ENCODE peak calls at places on chromosomes 5 and 9, in five cellular contexts. V, N, Z, E and Q are unnamed samples.

GRCh38 chr5:33781286-33781685 is 110.5 kb downstream of the ADAMTS12 start:
- DNase-seq in V (no peak), N (no peak), Z (no peak), E (no peak), Q (no peak)

GRCh38 chr5:67873935-67874334 is 341.6 kb upstream of the PIK3R1 start:
- DNase-seq in V (no peak), N (no peak), Z (no peak), E (no peak), Q (no peak)

GRCh38 chr5:15170173-15170572 is 298.6 kb upstream of the ANKH start:
- DNase-seq in V (no peak), N (no peak), Z (no peak), E (no peak), Q (no peak)

GRCh38 chr5:16160706-16161105 is 18.9 kb downstream of the MARCHF11 start:
- DNase-seq in V (no peak), N (no peak), Z (peak), E (no peak), Q (peak)

GRCh38 chr9:125744616-125745387 is 2.4 kb upstream of the PBX3 start:
- DNase-seq in V (no peak), N (no peak), Z (no peak), E (no peak), Q (no peak)

GRCh38 chr5:119269061-119269579 is 86.7 kb upstream of the TNFAIP8 start:
- DNase-seq in V (no peak), N (no peak), Z (peak), E (peak), Q (peak)

GRCh38 chr9:91197232-91198181 is 164.2 kb downstream of the AUH start:
- DNase-seq in V (no peak), N (peak), Z (peak), E (no peak), Q (peak)

GRCh38 chr5:112331892-112332291 is 87.2 kb downstream of the EPB41L4A start:
- DNase-seq in V (no peak), N (no peak), Z (no peak), E (no peak), Q (no peak)

GRCh38 chr9:137054932-137055384 is 1.1 kb upstream of the ENTPD2 start:
- DNase-seq in V (no peak), N (no peak), Z (no peak), E (no peak), Q (no peak)

GRCh38 chr9:73871636-73872035 is 625.5 kb upstream of the RORB start:
- DNase-seq in V (no peak), N (no peak), Z (peak), E (no peak), Q (no peak)

GRCh38 chr5:38796739-38797108 is 49.1 kb upstream of the OSMR start:
- DNase-seq in V (no peak), N (no peak), Z (no peak), E (no peak), Q (no peak)

GRCh38 chr9:77897292-77897691 is 134.3 kb downstream of the GNAQ start:
- DNase-seq in V (no peak), N (no peak), Z (no peak), E (no peak), Q (no peak)

GRCh38 chr9:107325842-107326241 is 42.8 kb downstream of the RAD23B start:
- DNase-seq in V (no peak), N (no peak), Z (no peak), E (no peak), Q (no peak)